ENCODE peak calls at places on chromosomes 7 and 10, in ten cellular contexts. B, X, I, Y, O, T, Q, E, W and V are unnamed samples.

GRCh38 chr10:92387289-92387940 is 96.4 kb downstream of the MARCHF5 start:
- DNase-seq in B (peak), X (peak), I (peak), Y (peak), O (no peak), T (no peak), Q (peak), E (no peak), W (peak), V (peak)

GRCh38 chr10:8902926-8903325 is 848.4 kb downstream of the GATA3 start:
- DNase-seq in B (no peak), X (no peak), I (no peak), Y (no peak), O (no peak), T (no peak), Q (no peak), E (no peak), W (no peak), V (no peak)

GRCh38 chr10:122435212-122435827 is 19.1 kb upstream of the ARMS2 start:
- DNase-seq in B (peak), X (peak), I (no peak), Y (peak), O (no peak), T (no peak), Q (peak), E (no peak), W (peak), V (peak)

GRCh38 chr10:11604742-11605650 is 6.5 kb downstream of the USP6NL start:
- DNase-seq in B (no peak), X (no peak), I (no peak), Y (no peak), O (no peak), T (no peak), Q (no peak), E (no peak), W (no peak), V (no peak)

GRCh38 chr7:124720195-124720594 is 45.4 kb downstream of the GPR37 start:
- DNase-seq in B (peak), X (peak), I (no peak), Y (no peak), O (no peak), T (no peak), Q (peak), E (no peak), W (peak), V (no peak)

GRCh38 chr10:12466701-12467100 is 117.4 kb downstream of the CAMK1D start:
- DNase-seq in B (peak), X (no peak), I (peak), Y (no peak), O (no peak), T (no peak), Q (no peak), E (no peak), W (no peak), V (peak)

GRCh38 chr7:93856319-93856718 is 34.2 kb downstream of the TFPI2 start:
- DNase-seq in B (peak), X (no peak), I (no peak), Y (no peak), O (no peak), T (no peak), Q (peak), E (no peak), W (no peak), V (no peak)

GRCh38 chr7:20197837-20198236 is 19.3 kb downstream of the MACC1 start:
- DNase-seq in B (no peak), X (no peak), I (no peak), Y (no peak), O (no peak), T (no peak), Q (no peak), E (no peak), W (no peak), V (no peak)

GRCh38 chr10:71083457-71083975 is 128.9 kb upstream of the UNC5B start:
- DNase-seq in B (no peak), X (no peak), I (peak), Y (no peak), O (no peak), T (no peak), Q (no peak), E (no peak), W (no peak), V (no peak)

GRCh38 chr10:14585287-14586193 is 189.2 kb downstream of the FAM107B start:
- DNase-seq in B (no peak), X (no peak), I (no peak), Y (no peak), O (no peak), T (no peak), Q (peak), E (no peak), W (no peak), V (no peak)

GRCh38 chr10:14588084-14588937 is 186.4 kb downstream of the FAM107B start:
- DNase-seq in B (peak), X (peak), I (no peak), Y (no peak), O (no peak), T (peak), Q (peak), E (no peak), W (peak), V (peak)

GRCh38 chr10:14584643-14585042 is 190.1 kb downstream of the FAM107B start:
- DNase-seq in B (no peak), X (no peak), I (no peak), Y (no peak), O (no peak), T (no peak), Q (no peak), E (no peak), W (no peak), V (no peak)

GRCh38 chr10:14587540-14588083 is 187.1 kb downstream of the FAM107B start:
- DNase-seq in B (no peak), X (no peak), I (no peak), Y (no peak), O (no peak), T (no peak), Q (no peak), E (no peak), W (no peak), V (no peak)

GRCh38 chr10:14586901-14587300 is 187.8 kb downstream of the FAM107B start:
- DNase-seq in B (no peak), X (no peak), I (no peak), Y (no peak), O (no peak), T (no peak), Q (peak), E (no peak), W (no peak), V (no peak)
- H3K4me3 ChIP-seq in B (no peak), X (no peak), I (no peak), Y (no peak), O (no peak), T (no peak), Q (no peak), E (no peak), W (no peak), V (no peak)

GRCh38 chr7:123681561-123681960 is 25.9 kb downstream of the LMOD2 start:
- DNase-seq in B (no peak), X (no peak), I (no peak), Y (no peak), O (no peak), T (no peak), Q (no peak), E (no peak), W (no peak), V (no peak)
- TF ChIP-seq CTCF in B (no peak), X (no peak), I (no peak), Y (no peak), O (no peak), T (no peak), Q (no peak), E (no peak), W (no peak), V (no peak)

GRCh38 chr10:84195044-84195830 is 900 bp downstream of the CDHR1 start:
- DNase-seq in B (no peak), X (no peak), I (no peak), Y (no peak), O (no peak), T (no peak), Q (no peak), E (no peak), W (no peak), V (no peak)
- H3K4me3 ChIP-seq in B (no peak), X (no peak), I (peak), Y (peak), O (peak), T (no peak), Q (peak), E (peak), W (no peak), V (no peak)

GRCh38 chr7:77799078-77799964 is 748 bp downstream of the PHTF2 start:
- DNase-seq in B (peak), X (peak), I (peak), Y (peak), O (peak), T (no peak), Q (peak), E (no peak), W (no peak), V (no peak)
- TF ChIP-seq CTCF in B (no peak), X (no peak), I (no peak), Y (no peak), O (peak), T (no peak), Q (no peak), E (no peak), W (no peak), V (no peak)

DNA sequence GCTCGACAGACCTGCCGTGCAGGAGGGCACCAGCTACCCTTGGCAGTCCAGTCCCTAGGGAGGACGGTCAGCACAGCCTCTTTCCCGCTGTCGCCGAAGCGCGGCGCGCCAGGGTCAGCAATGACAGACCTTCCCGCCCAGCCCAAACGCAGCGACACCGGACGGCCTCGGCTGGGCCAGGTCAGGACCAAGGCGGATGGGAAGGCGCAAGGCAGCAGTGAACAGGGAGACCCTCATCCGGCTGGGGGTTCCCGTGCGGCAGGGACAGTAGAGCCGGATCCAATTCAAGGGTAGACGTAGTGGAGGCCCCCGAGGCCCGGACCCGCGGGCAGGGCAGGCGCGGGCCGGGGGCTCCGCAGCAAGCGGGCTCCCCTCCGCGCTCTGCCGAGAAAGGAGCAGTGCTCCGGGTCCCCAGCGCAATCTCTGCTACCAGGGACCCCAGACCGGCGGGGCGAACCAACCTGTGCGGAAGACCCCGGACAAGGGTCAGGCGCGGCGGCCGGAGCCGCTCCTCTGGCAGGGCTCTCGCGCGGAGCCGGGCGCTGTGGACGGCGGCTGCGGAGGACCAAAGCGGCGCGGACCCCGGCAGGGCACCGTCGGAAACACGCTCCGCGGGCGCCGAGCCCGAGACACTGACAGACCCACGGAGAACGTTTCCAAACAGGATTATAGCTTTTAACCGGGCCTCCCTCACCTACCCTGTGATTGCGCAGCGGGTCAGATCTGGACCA is at the start of gene SEC31B:
- DNase-seq in B (no peak), X (no peak), I (peak), Y (peak), O (no peak), T (no peak), Q (no peak), E (peak), W (no peak), V (no peak)
- H3K4me3 ChIP-seq in B (peak), X (peak), I (peak), Y (peak), O (peak), T (peak), Q (peak), E (peak), W (peak), V (peak)